ENCODE peak calls at places on chromosomes 16 and 17, in ten cellular contexts. Q, M, H, B, I, D, V, U, J and F are unnamed samples.

GRCh38 chr17:68184816-68185436 is 62.9 kb upstream of the AMZ2 start:
- DNase-seq in V (no peak), Q (no peak), J (no peak), H (no peak), B (no peak), M (no peak), D (no peak), I (no peak), U (no peak), F (no peak)

GRCh38 chr17:38601539-38602351 is 4.0 kb downstream of the SRCIN1 start:
- DNase-seq in J (no peak), M (no peak), U (no peak), B (no peak), D (peak; percentile 86), I (no peak), Q (no peak), H (peak; percentile 33), V (no peak), F (no peak)

GRCh38 chr17:61904094-61904710 is 23.6 kb downstream of the INTS2 start:
- DNase-seq in Q (no peak), U (no peak), H (no peak), M (no peak), D (no peak), B (no peak), I (no peak), V (no peak), J (no peak), F (no peak)

GRCh38 chr16:74773431-74774222 is 993 bp downstream of the FA2H start:
- DNase-seq in M (no peak), I (no peak), Q (no peak), B (no peak), U (no peak), H (no peak), D (no peak), V (no peak), J (no peak), F (no peak)

GRCh38 chr16:87115646-87116045 is 201.5 kb downstream of the C16orf95 start:
- DNase-seq in Q (no peak), I (no peak), M (no peak), H (no peak), B (no peak), J (no peak), V (no peak), D (no peak), U (no peak), F (peak; percentile 14)

GRCh38 chr16:28219283-28219682 is 7.5 kb upstream of the XPO6 start:
- DNase-seq in H (no peak), M (no peak), J (no peak), Q (no peak), B (no peak), D (peak; percentile 68), U (no peak), I (no peak), V (no peak), F (no peak)

GRCh38 chr17:49031965-49032928 is 35.1 kb downstream of the IGF2BP1 start:
- DNase-seq in M (no peak), Q (no peak), B (peak; percentile 60), J (peak; percentile 36), I (no peak), V (no peak), H (peak; percentile 88), D (peak; percentile 95), U (no peak), F (peak; percentile 24)

GRCh38 chr16:72464052-72464451 is 292.1 kb upstream of the PMFBP1 start:
- DNase-seq in I (no peak), H (no peak), M (no peak), Q (no peak), U (no peak), J (no peak), B (no peak), D (no peak), V (no peak), F (no peak)

GRCh38 chr16:85274924-85275323 is 162.7 kb upstream of the CIBAR2 start:
- DNase-seq in U (no peak), J (no peak), D (no peak), Q (no peak), B (no peak), H (no peak), M (no peak), V (no peak), I (no peak), F (no peak)

GRCh38 chr16:68778551-68779231 is 41.6 kb downstream of the CDH1 start:
- DNase-seq in M (no peak), I (no peak), Q (no peak), J (no peak), D (peak; percentile 94), U (no peak), V (no peak), B (no peak), H (no peak), F (no peak)

GRCh38 chr16:10668322-10669045 is 26.2 kb downstream of the TEKT5 start:
- DNase-seq in Q (peak; percentile 47), U (no peak), B (no peak), H (peak; percentile 28), M (peak; percentile 17), V (no peak), D (peak; percentile 62), J (no peak), I (no peak), F (no peak)

GRCh38 chr17:80888276-80889160 is 103.1 kb upstream of the CHMP6 start:
- DNase-seq in D (no peak), M (no peak), I (peak; percentile 13), U (peak; percentile 59), J (no peak), Q (no peak), B (no peak), V (no peak), H (no peak), F (no peak)

GRCh38 chr17:57009737-57010445 is 32.0 kb downstream of the SCPEP1 start:
- DNase-seq in I (peak; percentile 25), U (no peak), M (peak; percentile 18), Q (peak; percentile 58), H (peak; percentile 46), D (peak; percentile 71), J (no peak), B (no peak), V (no peak), F (no peak)

GRCh38 chr17:2068101-2068518 is 13.2 kb downstream of the HIC1 start:
- DNase-seq in M (no peak), J (no peak), B (no peak), U (no peak), V (no peak), Q (no peak), I (no peak), D (no peak), H (peak; percentile 66), F (no peak)
- H3K27ac ChIP-seq in M (peak overlapping the region; percentile 88), J (no peak overlapping the region), B (peak overlapping the region; percentile 94), U (peak overlapping the region; percentile 71), V (no peak overlapping the region), Q (peak overlapping the region; percentile 78), I (peak overlapping the region; percentile 96), D (no peak overlapping the region), H (peak overlapping the region; percentile 12), F (peak overlapping the region; percentile 36)

GRCh38 chr17:79224903-79225302 is 150.3 kb downstream of the ENGASE start:
- DNase-seq in V (no peak), D (no peak), M (no peak), Q (no peak), J (no peak), H (no peak), U (no peak), I (no peak), B (no peak), F (no peak)
- H3K27ac ChIP-seq in V (no peak overlapping the region), D (no peak overlapping the region), M (no peak overlapping the region), Q (no peak overlapping the region), J (no peak overlapping the region), H (no peak overlapping the region), U (no peak overlapping the region), I (no peak overlapping the region), B (no peak overlapping the region), F (no peak overlapping the region)

GRCh38 chr16:51713502-51713901 is 562.4 kb upstream of the SALL1 start:
- DNase-seq in B (no peak), U (no peak), V (no peak), M (no peak), H (no peak), D (no peak), Q (no peak), J (no peak), I (no peak), F (no peak)

GRCh38 chr16:51716195-51716594 is 565.1 kb upstream of the SALL1 start:
- DNase-seq in D (no peak), J (no peak), M (no peak), U (no peak), I (no peak), B (no peak), Q (no peak), V (no peak), H (no peak), F (no peak)

GRCh38 chr16:51723016-51723724 is 572.1 kb upstream of the SALL1 start:
- DNase-seq in H (no peak), M (no peak), I (no peak), B (no peak), Q (no peak), U (no peak), J (no peak), V (no peak), D (peak; percentile 46), F (no peak)

GRCh38 chr16:51722467-51722866 is 571.4 kb upstream of the SALL1 start:
- DNase-seq in M (no peak), D (no peak), H (no peak), B (no peak), I (no peak), Q (no peak), U (no peak), J (no peak), V (no peak), F (no peak)

GRCh38 chr16:51719376-51719775 is 568.3 kb upstream of the SALL1 start:
- DNase-seq in I (no peak), Q (no peak), U (no peak), M (no peak), J (no peak), V (no peak), B (no peak), D (no peak), H (no peak), F (no peak)
- H3K27ac ChIP-seq in I (no peak overlapping the region), Q (no peak overlapping the region), U (no peak overlapping the region), M (no peak overlapping the region), J (no peak overlapping the region), V (no peak overlapping the region), B (no peak overlapping the region), D (no peak overlapping the region), H (no peak overlapping the region), F (no peak overlapping the region)

GRCh38 chr17:13917635-13918034 is 151.7 kb upstream of the COX10 start:
- DNase-seq in J (no peak), M (no peak), U (no peak), H (no peak), B (no peak), D (peak; percentile 19), V (no peak), I (no peak), Q (no peak), F (no peak)
- H3K27ac ChIP-seq in J (no peak overlapping the region), M (no peak overlapping the region), U (no peak overlapping the region), H (no peak overlapping the region), B (no peak overlapping the region), D (peak overlapping the region; percentile 19), V (no peak overlapping the region), I (no peak overlapping the region), Q (no peak overlapping the region), F (no peak overlapping the region)